ENCODE peak calls at places on chromosomes 16 and 17, in nine cellular contexts. Q is adrenal gland, T is erythroblast, N is A549, V is spleen, O is K562, A is transverse colon, C is heart left ventricle, S is suprapubic skin. W is an unnamed sample.

GRCh38 chr17:12522743-12523181 is 142.9 kb upstream of the MYOCD start:
- DNase-seq in A (peak; percentile 51), Q (peak; percentile 19), O (no peak), C (no peak), S (no peak), V (no peak), N (peak; percentile 92), T (no peak), W (no peak)

GRCh38 chr16:47141773-47142468 is 1.8 kb downstream of the NETO2 start:
- DNase-seq in Q (peak; percentile 89), S (peak; percentile 85), C (peak; percentile 87), V (peak; percentile 93), A (peak; percentile 90), T (peak; percentile 87), O (peak; percentile 59), N (peak; percentile 92), W (peak; percentile 51)

GRCh38 chr16:8596581-8596980 is 6.3 kb upstream of the TMEM114 start:
- DNase-seq in A (no peak), V (no peak), T (no peak), S (no peak), Q (no peak), N (no peak), O (no peak), C (no peak), W (no peak)

GRCh38 chr16:55056585-55057520 is 126.2 kb downstream of the IRX5 start:
- DNase-seq in N (peak; percentile 19), V (peak; percentile 45), A (no peak), T (no peak), S (no peak), C (no peak), Q (no peak), O (no peak), W (no peak)

GRCh38 chr16:85798283-85798776 is 1.0 kb downstream of the EMC8 start:
- DNase-seq in V (no peak), A (no peak), T (peak; percentile 56), S (no peak), C (no peak), O (no peak), Q (no peak), N (no peak), W (no peak)

GRCh38 chr16:30183961-30184429 is 593 bp downstream of the CORO1A start:
- DNase-seq in S (no peak), A (peak; percentile 76), C (peak; percentile 75), V (peak; percentile 96), O (no peak), T (no peak), Q (peak; percentile 29), N (no peak), W (peak; percentile 73)

GRCh38 chr17:49928826-49929475 is 40.0 kb upstream of the DLX4 start:
- DNase-seq in S (no peak), O (no peak), N (peak; percentile 44), V (no peak), Q (no peak), A (no peak), C (no peak), T (no peak), W (no peak)

GRCh38 chr16:71635632-71636031 is 9.6 kb downstream of the MARVELD3 start:
- DNase-seq in T (no peak), V (no peak), A (no peak), O (no peak), Q (no peak), C (no peak), N (no peak), S (no peak), W (no peak)

GRCh38 chr17:27256225-27257030 is 37.5 kb upstream of the WSB1 start:
- DNase-seq in Q (no peak), T (no peak), V (no peak), O (no peak), C (no peak), A (no peak), N (peak; percentile 84), S (no peak), W (no peak)

GRCh38 chr16:17269434-17269833 is 201.3 kb downstream of the XYLT1 start:
- DNase-seq in Q (no peak), T (no peak), O (no peak), N (no peak), V (no peak), A (no peak), S (no peak), C (no peak), W (no peak)

GRCh38 chr16:73204359-73205152 is 156.6 kb upstream of the ZFHX3 start:
- DNase-seq in S (no peak), O (no peak), T (no peak), Q (no peak), C (no peak), N (no peak), A (peak; percentile 53), V (no peak), W (no peak)

DNA sequence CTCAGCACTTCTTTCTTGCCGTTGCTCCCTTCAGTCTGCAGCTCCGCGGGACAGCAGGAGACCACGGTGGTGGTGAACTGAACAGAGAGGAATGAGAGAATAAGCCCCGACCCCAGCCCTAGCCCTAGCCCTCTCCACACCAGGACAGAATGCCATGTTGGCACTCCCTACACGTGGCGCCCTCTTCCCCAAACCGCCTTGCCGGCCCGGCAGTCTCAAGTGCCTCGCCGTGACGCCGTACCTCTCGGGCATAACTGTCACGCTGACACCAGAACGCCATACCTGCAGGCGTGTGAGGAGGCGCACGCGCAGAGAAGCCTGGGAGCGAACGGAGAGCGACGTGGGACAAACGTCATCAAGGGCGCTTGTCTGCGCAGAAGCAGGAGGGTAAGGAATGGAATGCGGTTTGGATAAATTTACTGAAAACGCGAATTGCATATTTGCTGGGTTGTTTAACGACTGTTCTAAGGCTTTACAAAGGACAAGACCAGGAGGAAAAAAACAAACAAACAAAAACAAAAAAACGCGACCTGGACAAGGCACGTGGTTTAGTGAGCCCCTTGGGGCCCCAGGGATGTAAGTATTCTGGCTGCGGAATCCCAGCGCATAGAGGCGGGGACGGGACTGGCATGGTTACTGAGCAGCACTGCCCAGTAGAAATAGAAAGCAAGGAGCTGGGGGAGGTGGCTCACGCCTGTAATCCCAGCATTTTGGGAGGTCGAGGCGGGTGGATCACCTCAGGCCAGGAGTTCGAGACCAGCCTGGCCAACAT is at the start of gene AARSD1:
- DNase-seq in N (peak; percentile 98), O (peak; percentile 79), S (peak; percentile 92), T (peak; percentile 96), A (peak; percentile 94), Q (peak; percentile 93), V (peak; percentile 97), C (peak; percentile 93), W (peak; percentile 85)
- TF ChIP-seq POLR2A in N (peak; percentile 97), O (peak; percentile 97), S (peak; percentile 35), T (peak; percentile 92), A (peak; percentile 82), Q (peak; percentile 63), V (peak; percentile 56), C (peak; percentile 70), W (peak; percentile 91)

GRCh38 chr17:82161216-82161615 is 51.4 kb downstream of the CCDC57 start:
- DNase-seq in V (no peak), S (no peak), Q (no peak), C (no peak), O (no peak), T (no peak), A (no peak), N (no peak), W (no peak)

GRCh38 chr17:82167028-82167427 is 45.6 kb downstream of the CCDC57 start:
- DNase-seq in T (no peak), V (no peak), N (no peak), Q (no peak), S (no peak), C (no peak), A (no peak), O (no peak), W (no peak)

GRCh38 chr17:82168568-82168967 is 44.1 kb downstream of the CCDC57 start:
- DNase-seq in A (no peak), T (no peak), C (no peak), Q (no peak), N (no peak), S (no peak), O (no peak), V (no peak), W (no peak)

GRCh38 chr17:82160081-82160480 is 52.6 kb downstream of the CCDC57 start:
- DNase-seq in Q (no peak), C (no peak), A (no peak), S (no peak), T (no peak), N (no peak), V (no peak), O (no peak), W (no peak)

DNA sequence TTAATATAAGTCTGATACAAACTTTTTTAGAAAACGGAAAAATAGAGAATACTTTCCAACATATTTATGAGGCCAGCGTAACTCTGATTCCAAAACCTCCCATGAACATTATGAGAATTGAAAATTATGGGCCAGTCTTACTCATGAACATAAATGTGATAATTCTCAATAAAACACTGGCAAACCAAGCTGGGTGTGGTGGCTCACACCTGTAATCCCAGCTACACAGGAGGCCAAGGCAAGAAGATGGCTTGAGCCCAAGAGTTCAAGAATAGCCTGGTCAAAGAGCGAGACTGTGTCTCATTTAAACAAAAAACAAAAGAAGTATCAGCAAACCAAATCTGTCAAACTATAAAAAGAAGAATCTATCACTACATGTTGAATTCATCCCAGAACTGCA is 47.8 kb downstream of the CCDC57 start:
- DNase-seq in N (no peak), O (no peak), V (no peak), A (no peak), C (no peak), Q (no peak), S (no peak), T (no peak), W (no peak)
- TF ChIP-seq POLR2A in N (no peak), O (no peak), V (no peak), A (no peak), C (no peak), Q (no peak), S (no peak), T (no peak), W (no peak)

GRCh38 chr16:57574086-57574485 is 31.6 kb downstream of the ADGRG5 start:
- DNase-seq in N (no peak), T (no peak), Q (no peak), A (no peak), V (peak; percentile 77), C (no peak), O (no peak), S (no peak), W (no peak)
- TF ChIP-seq POLR2A in N (no peak), T (no peak), Q (no peak), A (no peak), V (no peak), C (no peak), O (no peak), S (no peak), W (no peak)

DNA sequence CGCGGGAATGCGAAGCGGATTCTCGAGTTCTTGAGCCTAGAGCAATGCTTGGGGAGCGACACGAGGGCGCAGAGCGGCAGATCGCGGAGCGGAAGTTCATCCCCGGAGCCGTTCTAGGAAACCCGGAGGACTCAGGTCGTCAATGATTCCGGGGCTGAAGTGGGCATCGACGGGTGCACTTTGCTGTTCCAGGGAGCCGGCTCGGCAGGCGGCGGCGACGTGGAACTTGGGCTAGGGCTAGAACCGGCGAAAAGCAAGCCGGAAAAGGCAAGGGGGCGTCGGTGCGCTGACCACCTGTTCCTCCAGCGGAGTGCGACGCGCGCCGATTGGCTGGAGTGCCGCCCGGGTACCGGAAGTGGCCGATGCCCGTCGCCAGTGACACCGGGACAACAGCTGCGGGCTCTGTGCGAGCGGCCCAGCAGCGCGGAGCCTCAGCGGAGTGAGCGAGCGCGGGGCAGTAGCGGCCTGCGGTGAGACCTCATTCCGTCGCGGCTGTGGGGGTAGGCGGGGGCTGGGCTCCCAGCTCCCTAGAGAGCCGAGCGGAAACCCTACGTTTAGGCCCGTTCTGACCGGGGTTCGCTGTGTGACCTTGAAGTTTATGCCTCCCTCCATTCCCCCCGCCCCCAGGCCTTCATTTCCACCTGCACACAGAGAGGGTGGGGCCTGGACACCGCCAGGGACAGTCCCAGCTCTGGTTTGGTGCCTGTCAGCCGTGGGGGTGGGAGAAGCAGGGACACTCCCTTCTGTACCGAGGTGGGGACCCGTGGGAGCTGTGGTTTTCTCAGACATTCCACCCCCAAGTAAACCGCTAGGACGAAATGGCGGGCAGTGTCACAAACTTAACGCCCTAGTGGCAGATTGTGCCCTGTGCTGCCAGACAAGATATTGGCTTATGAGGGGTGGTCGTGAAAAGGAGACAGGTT is at the start of gene ZFP3:
- DNase-seq in O (no peak), A (peak; percentile 90), N (peak; percentile 92), T (peak; percentile 78), Q (peak; percentile 87), S (peak; percentile 90), C (peak; percentile 94), V (peak; percentile 97), W (peak; percentile 71)
- TF ChIP-seq POLR2A in O (no peak), A (peak; percentile 78), N (peak; percentile 7), T (peak; percentile 44), Q (peak; percentile 40), S (peak; percentile 15), C (peak; percentile 63), V (no peak), W (peak; percentile 37)

W was measured in GM12891.